ENCODE peak calls at places on chromosomes 5 and 9, in six cellular contexts. I is MM.1S, Y is GM23248, F is PC-3, X is SK-N-SH, Q is neural progenitor cell. M is an unnamed sample.

GRCh38 chr5:168881427-168882149 is 302.4 kb upstream of the PANK3 start:
- DNase-seq in F (no peak), I (no peak), Y (no peak), X (peak; percentile 62), Q (peak; percentile 73), M (peak; percentile 72)

GRCh38 chr9:132319421-132320110 is 35.2 kb downstream of the SETX start:
- DNase-seq in X (no peak), F (no peak), Q (peak; percentile 35), I (no peak), Y (no peak), M (peak; percentile 44)

GRCh38 chr9:128215491-128216404 is 12.6 kb downstream of the DNM1 start:
- DNase-seq in F (no peak), Q (no peak), Y (peak; percentile 79), X (peak; percentile 60), I (no peak), M (no peak)

GRCh38 chr5:128774605-128775004 is 190.7 kb upstream of the SLC27A6 start:
- DNase-seq in X (no peak), I (no peak), Q (no peak), Y (no peak), F (no peak), M (no peak)

GRCh38 chr5:81850932-81851331 is 100.0 kb upstream of the SSBP2 start:
- DNase-seq in X (no peak), F (no peak), Y (peak; percentile 37), I (no peak), Q (no peak), M (no peak)

GRCh38 chr9:84839538-84839937 is 170.0 kb downstream of the NTRK2 start:
- DNase-seq in F (no peak), I (no peak), Q (peak; percentile 68), Y (peak; percentile 61), X (peak; percentile 26), M (no peak)

GRCh38 chr5:150542933-150543445 is 35.1 kb downstream of the NDST1 start:
- DNase-seq in F (no peak), I (no peak), Y (no peak), Q (no peak), X (no peak), M (no peak)

GRCh38 chr9:138068601-138069035 is 191.0 kb downstream of the CACNA1B start:
- DNase-seq in F (no peak), Q (no peak), X (peak; percentile 62), Y (no peak), I (no peak), M (no peak)

GRCh38 chr5:157335534-157336422 is 69.9 kb downstream of the CYFIP2 start:
- DNase-seq in Q (no peak), X (no peak), Y (peak; percentile 64), I (no peak), F (peak; percentile 53), M (no peak)

GRCh38 chr9:100196215-100196614 is 97.2 kb downstream of the INVS start:
- DNase-seq in Y (no peak), F (no peak), I (no peak), Q (no peak), X (no peak), M (no peak)

GRCh38 chr9:128862401-128862851 is 19.3 kb downstream of the KYAT1 start:
- DNase-seq in I (no peak), Y (no peak), F (no peak), Q (no peak), X (no peak), M (no peak)

GRCh38 chr5:158755221-158755620 is 344.5 kb downstream of the EBF1 start:
- DNase-seq in I (no peak), Q (no peak), F (no peak), X (no peak), Y (no peak), M (no peak)

GRCh38 chr9:111036946-111037743 is 1.1 kb downstream of the LPAR1 start:
- DNase-seq in I (no peak), Q (peak; percentile 61), F (peak; percentile 29), Y (peak; percentile 69), X (peak; percentile 17), M (peak; percentile 67)

GRCh38 chr9:136225748-136226679 is 19.6 kb downstream of the QSOX2 start:
- DNase-seq in I (peak; percentile 62), X (peak; percentile 88), F (peak; percentile 67), Q (peak; percentile 85), Y (peak; percentile 61), M (peak; percentile 87)

GRCh38 chr5:73591102-73591695 is 25.7 kb downstream of the UTP15 start:
- DNase-seq in Y (peak; percentile 89), Q (peak; percentile 73), I (peak; percentile 68), F (peak; percentile 87), X (peak; percentile 54), M (peak; percentile 85)

GRCh38 chr5:150641006-150641570 is 628 bp downstream of the SYNPO start:
- DNase-seq in X (no peak), F (peak; percentile 77), Y (peak; percentile 86), Q (peak; percentile 0), I (no peak), M (no peak)

GRCh38 chr5:129399069-129399468 is 61.0 kb upstream of the ADAMTS19 start:
- DNase-seq in X (no peak), I (no peak), Y (no peak), Q (no peak), F (no peak), M (peak; percentile 80)

GRCh38 chr5:9168791-9169611 is 376.9 kb downstream of the SEMA5A start:
- DNase-seq in X (no peak), Y (no peak), F (peak; percentile 47), Q (no peak), I (no peak), M (no peak)

GRCh38 chr5:179264641-179265528 is 80.4 kb downstream of the ADAMTS2 start:
- DNase-seq in F (no peak), X (peak; percentile 27), I (no peak), Q (no peak), Y (no peak), M (peak; percentile 22)

GRCh38 chr9:89978185-89978584 is 373.4 kb downstream of the GADD45G start:
- DNase-seq in Y (peak; percentile 45), F (peak; percentile 6), X (no peak), Q (peak; percentile 29), I (no peak), M (peak; percentile 61)

GRCh38 chr9:34675048-34675714 is 12.7 kb upstream of the CCL27 start:
- DNase-seq in X (peak; percentile 84), Q (peak; percentile 91), F (peak; percentile 72), Y (peak; percentile 86), I (peak; percentile 67), M (peak; percentile 97)

DNA sequence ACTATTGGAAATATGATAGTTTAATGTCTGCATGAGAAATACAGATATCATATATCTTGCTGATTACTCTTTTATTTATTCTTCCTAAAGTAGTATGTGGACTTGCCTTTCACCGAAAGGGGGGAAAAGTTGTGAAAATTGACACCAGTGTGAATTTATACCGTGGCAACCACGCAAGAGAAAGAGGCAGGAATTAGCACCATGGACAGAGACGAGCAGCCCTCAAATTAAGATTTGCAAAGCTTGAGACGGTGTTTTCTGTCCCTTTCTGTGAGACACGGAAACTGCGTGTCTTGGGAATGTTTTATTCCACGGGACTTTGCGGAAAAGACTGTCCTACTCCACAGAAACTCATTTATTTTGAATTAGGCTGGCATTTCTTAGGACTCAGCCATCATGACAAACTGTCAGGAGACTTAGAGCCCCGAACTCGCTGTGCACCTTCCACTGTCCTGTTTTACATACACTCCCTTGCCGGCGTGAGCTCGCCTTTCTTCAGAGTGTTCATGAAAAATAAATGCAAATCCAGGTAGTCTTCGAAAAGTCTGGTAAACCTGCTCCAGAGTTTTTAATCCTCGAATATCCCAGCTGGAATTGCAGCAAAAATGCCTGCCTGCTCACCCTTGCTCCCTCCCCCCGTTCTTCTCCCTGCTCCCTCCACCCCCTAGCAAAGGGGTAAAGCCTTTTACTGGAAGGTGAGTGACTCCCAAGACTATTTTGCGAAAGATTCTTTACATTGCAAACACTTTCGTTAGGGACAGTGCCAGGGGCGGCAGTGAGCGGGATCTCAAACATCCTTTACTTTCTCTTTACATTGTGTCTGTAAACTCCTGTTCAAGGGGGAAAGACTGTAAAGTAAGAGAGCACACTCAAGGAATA is 3.8 kb upstream of the ELAVL2 start:
- DNase-seq in I (no peak), X (no peak), F (peak; percentile 54), Y (peak; percentile 49), Q (peak; percentile 77), M (peak; percentile 75)
- TF ChIP-seq EZH2phosphoT487 in I (no peak), X (no peak), F (no peak), Y (no peak), Q (peak; percentile 19), M (no peak)

GRCh38 chr9:93112864-93113389 is 16.9 kb downstream of the CARD19 start:
- DNase-seq in Q (no peak), I (no peak), X (no peak), F (no peak), Y (no peak), M (no peak)

GRCh38 chr9:93114169-93114983 is 18.4 kb downstream of the CARD19 start:
- DNase-seq in Q (no peak), X (no peak), I (no peak), Y (no peak), F (no peak), M (no peak)

GRCh38 chr9:93114984-93115335 is 18.9 kb downstream of the CARD19 start:
- DNase-seq in Y (no peak), Q (no peak), I (no peak), X (no peak), F (no peak), M (no peak)

GRCh38 chr9:93116049-93116961 is 17.7 kb downstream of the NINJ1 start:
- DNase-seq in I (peak; percentile 61), F (no peak), Y (peak; percentile 73), Q (no peak), X (no peak), M (peak; percentile 37)

GRCh38 chr9:93115486-93115885 is 18.6 kb downstream of the NINJ1 start:
- DNase-seq in Y (no peak), I (no peak), X (no peak), Q (no peak), F (no peak), M (peak; percentile 21)
- H3F3A ChIP-seq in Y (no peaks in the 10 kb centered on the region), I (no peaks in the 10 kb centered on the region), X (no peaks in the 10 kb centered on the region), Q (no peaks in the 10 kb centered on the region), F (no peaks in the 10 kb centered on the region), M (no peaks in the 10 kb centered on the region)

GRCh38 chr5:166367391-166367790 is 1924.1 kb upstream of the WWC1 start:
- DNase-seq in I (no peak), X (no peak), Y (no peak), F (no peak), Q (no peak), M (no peak)

GRCh38 chr5:166369817-166370216 is 1921.6 kb upstream of the WWC1 start:
- DNase-seq in F (no peak), Y (no peak), Q (peak; percentile 49), I (no peak), X (no peak), M (no peak)

GRCh38 chr5:166373817-166374216 is 1917.6 kb upstream of the WWC1 start:
- DNase-seq in X (no peak), F (no peak), I (no peak), Q (no peak), Y (no peak), M (no peak)

GRCh38 chr5:166369326-166369725 is 1922.1 kb upstream of the WWC1 start:
- DNase-seq in Q (peak; percentile 67), I (no peak), Y (no peak), X (no peak), F (no peak), M (peak; percentile 10)

GRCh38 chr5:166370928-166371690 is 1920.3 kb upstream of the WWC1 start:
- DNase-seq in Y (peak; percentile 3), Q (no peak), F (peak; percentile 18), X (no peak), I (peak; percentile 21), M (no peak)
- TF ChIP-seq EZH2phosphoT487 in Y (no peak), Q (no peak), F (no peak), X (no peak), I (no peak), M (no peak)

DNA sequence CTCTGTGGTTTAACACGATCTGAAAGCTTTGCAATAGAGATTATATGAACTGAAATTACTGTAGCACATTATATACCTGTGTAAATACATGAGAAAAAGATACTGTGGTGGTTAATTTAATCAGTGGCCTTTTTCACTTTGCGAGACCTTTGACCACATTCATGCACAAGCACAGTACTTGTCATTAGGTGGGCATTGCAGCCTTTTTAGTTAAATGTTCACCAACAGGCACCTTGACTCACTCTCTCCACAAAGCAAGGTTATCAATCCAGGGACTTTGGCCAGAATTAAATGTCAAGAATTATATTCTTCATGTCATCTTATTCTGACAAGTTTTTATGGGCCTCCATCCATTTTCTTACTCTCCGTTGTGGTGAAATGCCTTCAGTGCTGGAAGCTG is 72.2 kb downstream of the AOPEP start:
- DNase-seq in X (no peak), I (no peak), F (no peak), Y (no peak), Q (no peak), M (no peak)
- H3F3A ChIP-seq in X (peaks cover 15% of the 10 kb centered on the region), I (no peaks in the 10 kb centered on the region), F (no peaks in the 10 kb centered on the region), Y (peaks cover 10% of the 10 kb centered on the region), Q (no peaks in the 10 kb centered on the region), M (no peaks in the 10 kb centered on the region)

M was measured in GM23338.